ENCODE peak calls at places on chromosomes 16 and 17, in five cellular contexts. One of them, this sample, is unnamed.

GRCh38 chr16:62638964-62639861 is 603.0 kb upstream of the CDH8 start:
- DNase-seq in heart left ventricle: no peak
- DNase-seq in heart right ventricle: no peak
- DNase-seq in sigmoid colon: no peak
- DNase-seq in HL-60: no peak
- DNase-seq in this sample: no peak

GRCh38 chr17:17681744-17682292 is 560 bp downstream of the RAI1 start:
- DNase-seq in heart right ventricle: peak
- DNase-seq in heart left ventricle: peak
- DNase-seq in sigmoid colon: peak
- DNase-seq in HL-60: no peak
- DNase-seq in this sample: peak

GRCh38 chr17:78736526-78737079 is 45.5 kb downstream of the CYTH1 start:
- DNase-seq in heart left ventricle: peak
- DNase-seq in HL-60: peak
- DNase-seq in heart right ventricle: peak
- DNase-seq in sigmoid colon: peak
- DNase-seq in this sample: peak

GRCh38 chr17:75853410-75853809 is 1.7 kb downstream of the WBP2 start:
- DNase-seq in heart right ventricle: no peak
- DNase-seq in HL-60: no peak
- DNase-seq in sigmoid colon: peak
- DNase-seq in heart left ventricle: no peak
- DNase-seq in this sample: no peak

GRCh38 chr17:16945513-16946201 is 26.3 kb downstream of the TNFRSF13B start:
- DNase-seq in heart left ventricle: no peak
- DNase-seq in heart right ventricle: no peak
- DNase-seq in sigmoid colon: peak
- DNase-seq in HL-60: no peak
- DNase-seq in this sample: peak

GRCh38 chr16:3696425-3697218 is 20.7 kb downstream of the TRAP1 start:
- DNase-seq in heart left ventricle: no peak
- DNase-seq in HL-60: no peak
- DNase-seq in sigmoid colon: no peak
- DNase-seq in heart right ventricle: no peak
- DNase-seq in this sample: no peak

GRCh38 chr17:82241926-82242697 is 13.3 kb downstream of the SLC16A3 start:
- DNase-seq in heart right ventricle: peak
- DNase-seq in HL-60: peak
- DNase-seq in heart left ventricle: peak
- DNase-seq in sigmoid colon: peak
- DNase-seq in this sample: peak

GRCh38 chr17:72387487-72387886 is 266.7 kb downstream of the SOX9 start:
- DNase-seq in sigmoid colon: no peak
- DNase-seq in heart right ventricle: no peak
- DNase-seq in HL-60: no peak
- DNase-seq in heart left ventricle: no peak
- DNase-seq in this sample: no peak

GRCh38 chr17:63275318-63275967 is 170.7 kb downstream of the CYB561 start:
- DNase-seq in HL-60: peak
- DNase-seq in heart right ventricle: no peak
- DNase-seq in heart left ventricle: no peak
- DNase-seq in sigmoid colon: no peak
- DNase-seq in this sample: no peak

GRCh38 chr17:77332981-77333685 is 192.4 kb downstream of the SEC14L1 start:
- DNase-seq in sigmoid colon: peak
- DNase-seq in heart left ventricle: peak
- DNase-seq in heart right ventricle: no peak
- DNase-seq in HL-60: no peak
- DNase-seq in this sample: no peak

GRCh38 chr17:44927696-44928095 is 12.4 kb upstream of the GFAP start:
- DNase-seq in heart left ventricle: no peak
- DNase-seq in heart right ventricle: no peak
- DNase-seq in HL-60: no peak
- DNase-seq in sigmoid colon: no peak
- DNase-seq in this sample: peak

GRCh38 chr17:80426671-80427326 is 11.8 kb downstream of the ENDOV start:
- DNase-seq in HL-60: peak
- DNase-seq in heart right ventricle: peak
- DNase-seq in heart left ventricle: peak
- DNase-seq in sigmoid colon: peak
- DNase-seq in this sample: peak

GRCh38 chr17:63826468-63827001 is 696 bp upstream of the PSMC5 start:
- DNase-seq in heart right ventricle: no peak
- DNase-seq in heart left ventricle: peak
- DNase-seq in HL-60: no peak
- DNase-seq in sigmoid colon: no peak
- DNase-seq in this sample: peak

GRCh38 chr17:16287563-16288027 is 65.7 kb downstream of the CENPV start:
- DNase-seq in heart right ventricle: no peak
- DNase-seq in heart left ventricle: peak
- DNase-seq in HL-60: peak
- DNase-seq in sigmoid colon: no peak
- DNase-seq in this sample: no peak

GRCh38 chr16:22314661-22315626 is 17.7 kb downstream of the POLR3E start:
- DNase-seq in sigmoid colon: no peak
- DNase-seq in heart right ventricle: no peak
- DNase-seq in HL-60: no peak
- DNase-seq in heart left ventricle: no peak
- DNase-seq in this sample: no peak

GRCh38 chr16:53509906-53510703 is 7.1 kb upstream of the AKTIP start:
- DNase-seq in heart left ventricle: peak
- DNase-seq in HL-60: peak
- DNase-seq in heart right ventricle: peak
- DNase-seq in sigmoid colon: peak
- DNase-seq in this sample: peak

GRCh38 chr16:28984619-28985135 is at the start of gene LAT:
- DNase-seq in heart left ventricle: no peak
- DNase-seq in heart right ventricle: peak
- DNase-seq in HL-60: no peak
- DNase-seq in sigmoid colon: no peak
- DNase-seq in this sample: no peak

GRCh38 chr17:81980752-81981239 is 3.4 kb downstream of the ASPSCR1 start:
- DNase-seq in sigmoid colon: no peak
- DNase-seq in heart left ventricle: no peak
- DNase-seq in HL-60: no peak
- DNase-seq in heart right ventricle: no peak
- DNase-seq in this sample: no peak

GRCh38 chr17:11705111-11705510 is 106.8 kb downstream of the DNAH9 start:
- DNase-seq in heart right ventricle: no peak
- DNase-seq in HL-60: no peak
- DNase-seq in heart left ventricle: no peak
- DNase-seq in sigmoid colon: no peak
- DNase-seq in this sample: no peak

GRCh38 chr16:20957153-20957552 is 56.6 kb downstream of the LYRM1 start:
- DNase-seq in heart left ventricle: no peak
- DNase-seq in HL-60: no peak
- DNase-seq in heart right ventricle: no peak
- DNase-seq in sigmoid colon: no peak
- DNase-seq in this sample: no peak

GRCh38 chr16:20954574-20954973 is 54.0 kb downstream of the LYRM1 start:
- DNase-seq in sigmoid colon: no peak
- DNase-seq in heart left ventricle: no peak
- DNase-seq in heart right ventricle: no peak
- DNase-seq in HL-60: no peak
- DNase-seq in this sample: no peak

GRCh38 chr16:20952144-20952797 is 51.7 kb downstream of the LYRM1 start:
- DNase-seq in sigmoid colon: no peak
- DNase-seq in heart left ventricle: no peak
- DNase-seq in HL-60: no peak
- DNase-seq in heart right ventricle: no peak
- DNase-seq in this sample: no peak

GRCh38 chr16:20960899-20961298 is 60.3 kb downstream of the LYRM1 start:
- DNase-seq in heart right ventricle: no peak
- DNase-seq in heart left ventricle: no peak
- DNase-seq in HL-60: no peak
- DNase-seq in sigmoid colon: no peak
- DNase-seq in this sample: no peak

DNA sequence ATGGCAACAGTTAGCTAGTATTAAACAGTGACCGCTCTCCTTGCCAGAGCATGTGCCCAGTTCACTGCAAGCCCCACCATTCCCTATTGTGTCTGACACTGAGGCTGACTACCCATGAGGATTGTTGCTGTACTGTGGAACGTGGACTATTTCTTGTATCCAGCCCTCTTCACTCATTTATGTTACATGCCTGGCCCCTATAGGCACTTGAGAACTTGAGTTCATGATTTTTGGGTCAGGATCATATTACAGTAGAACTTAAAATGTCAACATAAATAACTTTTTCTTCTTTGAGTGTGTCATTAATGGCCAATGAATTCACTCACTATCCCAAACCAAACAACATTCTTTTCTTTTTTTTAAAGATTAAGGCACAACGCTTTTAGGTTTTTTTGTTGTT is 55.7 kb downstream of the LYRM1 start:
- DNase-seq in heart right ventricle: no peak
- DNase-seq in heart left ventricle: no peak
- DNase-seq in sigmoid colon: no peak
- DNase-seq in HL-60: no peak
- DNase-seq in this sample: no peak
- TF ChIP-seq CTCF in heart right ventricle: no peak
- TF ChIP-seq CTCF in heart left ventricle: no peak
- TF ChIP-seq CTCF in sigmoid colon: no peak
- TF ChIP-seq CTCF in HL-60: no peak
- TF ChIP-seq CTCF in this sample: no peak

DNA sequence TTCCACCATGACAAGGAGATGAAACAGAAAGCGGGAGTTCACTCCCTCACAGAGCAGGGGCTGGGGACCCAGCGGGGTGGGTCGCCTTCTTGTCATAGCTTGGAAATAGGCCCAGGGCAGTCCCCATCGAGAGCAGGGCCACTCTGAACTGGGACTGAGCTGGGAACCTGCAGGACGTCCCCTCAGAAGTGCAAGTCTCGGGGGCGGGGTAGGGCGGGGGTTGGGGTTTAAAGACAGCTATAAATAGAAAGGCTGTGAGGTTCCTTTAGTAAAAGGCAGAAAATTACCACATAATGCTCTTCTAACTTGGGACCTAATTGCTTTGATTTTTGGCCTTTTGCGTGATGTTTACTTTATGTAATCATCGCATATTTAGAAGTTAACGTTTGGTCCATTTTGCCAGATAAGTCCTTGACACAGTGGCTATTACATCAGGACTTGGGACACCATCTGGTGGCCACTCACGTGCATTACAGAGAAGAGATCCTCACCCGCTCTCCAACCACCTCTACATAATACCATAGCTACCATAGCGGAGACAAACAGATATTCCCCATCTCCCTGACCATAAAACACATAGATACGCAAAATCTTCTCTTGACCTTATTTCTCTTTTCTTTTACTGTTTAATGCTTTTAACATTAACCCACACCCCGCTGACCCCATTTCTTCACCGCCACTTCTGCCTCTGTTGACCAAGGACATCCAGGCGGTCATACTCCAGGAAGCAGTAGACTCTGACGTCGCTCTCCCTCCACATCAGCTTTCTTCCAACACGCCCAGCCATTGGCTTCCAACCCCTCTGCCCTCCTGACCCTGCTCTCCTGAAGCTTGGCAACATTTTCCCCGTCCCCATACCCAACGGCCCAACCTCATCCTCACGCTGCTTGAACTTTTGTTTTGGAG is 27.5 kb upstream of the PIK3R6 start:
- DNase-seq in sigmoid colon: no peak
- DNase-seq in heart right ventricle: no peak
- DNase-seq in HL-60: no peak
- DNase-seq in heart left ventricle: peak
- DNase-seq in this sample: no peak
- H3K27ac ChIP-seq in sigmoid colon: no peak
- H3K27ac ChIP-seq in heart right ventricle: no peak
- H3K27ac ChIP-seq in HL-60: no peak
- H3K27ac ChIP-seq in heart left ventricle: no peak
- H3K27ac ChIP-seq in this sample: no peak

DNA sequence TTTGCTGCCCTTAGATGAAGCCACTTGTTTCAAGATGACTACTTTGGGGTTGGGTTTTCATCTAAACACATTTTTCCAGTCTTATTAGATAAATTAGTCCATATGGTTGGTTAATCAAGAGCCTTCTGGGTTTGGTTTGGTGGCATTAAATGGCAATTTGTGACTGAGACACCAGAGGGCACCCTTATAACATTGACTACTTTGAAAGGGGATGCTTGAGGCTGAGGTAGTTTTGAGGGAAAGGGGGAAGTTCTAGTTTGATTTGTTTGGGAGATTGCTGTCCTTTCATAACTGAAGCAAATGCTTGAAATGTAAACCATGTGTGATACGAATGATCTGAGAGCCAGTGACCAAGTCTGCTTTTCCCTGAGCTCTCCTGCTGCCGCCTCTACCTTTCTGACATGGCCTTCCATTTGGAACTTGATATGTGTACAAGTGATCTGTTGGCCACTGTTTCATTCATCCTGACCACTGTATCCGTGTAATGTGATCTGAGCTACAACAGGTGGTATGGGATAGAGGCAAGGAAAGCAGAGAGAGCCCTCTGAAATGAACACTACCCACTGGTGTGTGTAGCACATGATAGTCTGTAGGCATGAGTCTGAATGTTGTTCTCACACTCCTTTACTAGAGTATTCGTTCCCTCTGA is 5.8 kb upstream of the RARA start:
- DNase-seq in HL-60: no peak
- DNase-seq in heart left ventricle: no peak
- DNase-seq in sigmoid colon: no peak
- DNase-seq in heart right ventricle: no peak
- DNase-seq in this sample: no peak
- TF ChIP-seq CTCF in HL-60: peak
- TF ChIP-seq CTCF in heart left ventricle: peak
- TF ChIP-seq CTCF in sigmoid colon: peak
- TF ChIP-seq CTCF in heart right ventricle: peak
- TF ChIP-seq CTCF in this sample: peak

GRCh38 chr17:57918017-57918895 is 37.0 kb downstream of the CUEDC1 start:
- DNase-seq in sigmoid colon: no peak
- DNase-seq in heart left ventricle: no peak
- DNase-seq in heart right ventricle: no peak
- DNase-seq in HL-60: no peak
- DNase-seq in this sample: no peak
- H3K27ac ChIP-seq in sigmoid colon: peak
- H3K27ac ChIP-seq in heart left ventricle: peak
- H3K27ac ChIP-seq in heart right ventricle: peak
- H3K27ac ChIP-seq in HL-60: no peak
- H3K27ac ChIP-seq in this sample: no peak

This sample was measured in kidney.